ENCODE peak calls at places on chromosomes 3 and 15, in six cellular contexts. M, Q, J, V, Y and S are unnamed samples.

GRCh38 chr3:11662392-11662990 is 18.8 kb upstream of the VGLL4 start:
- DNase-seq in V (peak), J (no peak), Y (peak), M (peak), Q (peak), S (no peak)

GRCh38 chr3:39148116-39149058 is 5.0 kb downstream of the CSRNP1 start:
- DNase-seq in M (no peak), V (no peak), Q (peak), Y (no peak), J (no peak), S (peak)

GRCh38 chr15:80384442-80384841 is 19.7 kb upstream of the ARNT2 start:
- DNase-seq in Q (no peak), V (no peak), M (no peak), J (no peak), Y (no peak), S (no peak)

GRCh38 chr3:35929158-35929557 is 289.8 kb downstream of the ARPP21 start:
- DNase-seq in Y (no peak), M (peak), Q (peak), V (no peak), J (no peak), S (no peak)

GRCh38 chr3:186536883-186537553 is 7.2 kb downstream of the CRYGS start:
- DNase-seq in Y (no peak), V (no peak), Q (peak), J (no peak), M (peak), S (no peak)

GRCh38 chr3:156135921-156136655 is 15.7 kb downstream of the KCNAB1 start:
- DNase-seq in M (no peak), V (peak), J (peak), Y (no peak), Q (no peak), S (peak)

GRCh38 chr3:171732741-171733140 is 77.5 kb downstream of the PLD1 start:
- DNase-seq in Q (no peak), Y (no peak), M (no peak), V (no peak), J (peak), S (no peak)

GRCh38 chr3:167241048-167241845 is 138.8 kb downstream of the ZBBX start:
- DNase-seq in M (no peak), Q (no peak), J (no peak), V (peak), Y (no peak), S (no peak)

GRCh38 chr3:175208316-175208715 is 349.2 kb downstream of the NAALADL2 start:
- DNase-seq in Q (peak), V (no peak), J (peak), Y (no peak), M (no peak), S (no peak)

GRCh38 chr3:62636235-62636826 is 238.9 kb downstream of the CADPS start:
- DNase-seq in Q (no peak), V (no peak), M (no peak), J (no peak), Y (no peak), S (no peak)

DNA sequence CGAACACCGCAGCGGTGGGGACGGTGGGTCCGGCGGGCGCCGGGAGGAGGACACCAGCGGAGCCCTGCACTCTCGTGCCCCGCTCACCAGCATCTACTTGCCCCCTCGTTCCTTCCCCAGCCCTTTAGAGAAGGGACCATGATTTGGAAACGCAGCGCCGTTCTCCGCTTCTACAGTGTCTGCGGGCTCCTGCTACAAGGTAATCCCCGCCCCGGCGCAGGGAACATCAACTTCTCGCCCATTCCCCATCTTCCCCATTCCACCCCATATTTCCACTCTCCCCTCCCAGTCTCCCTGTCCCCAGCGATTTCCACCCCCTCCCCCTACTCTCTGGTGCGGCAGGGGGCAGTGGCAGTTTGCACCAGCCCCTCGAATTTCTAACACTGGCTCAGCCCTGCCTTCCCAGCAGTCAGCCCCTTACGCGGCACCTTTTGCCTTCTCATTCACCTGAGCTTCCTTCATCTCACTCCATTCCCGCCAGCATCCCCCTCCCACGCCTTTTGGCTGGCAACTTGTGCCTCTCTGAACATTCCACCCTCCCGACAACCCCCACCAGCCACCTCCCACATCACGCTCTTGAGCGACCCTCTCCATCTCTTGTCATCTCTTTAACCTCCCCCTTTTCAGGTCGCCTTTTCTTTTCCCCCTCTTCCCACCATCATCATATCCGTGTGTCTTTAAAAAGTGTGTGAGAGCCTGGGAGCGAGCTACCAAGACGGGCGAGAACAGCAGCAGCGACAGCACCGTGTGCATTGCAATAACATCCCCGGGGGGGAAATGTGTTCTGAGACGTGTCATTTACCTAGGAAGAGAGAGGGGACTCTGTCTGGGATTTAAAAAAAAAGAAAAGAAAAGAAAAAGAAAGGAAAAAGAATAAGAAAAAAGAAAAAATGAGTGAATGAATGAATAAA is 936 bp downstream of the CADM2 start:
- DNase-seq in M (no peak), V (peak), Q (no peak), J (peak), Y (no peak), S (no peak)
- TF ChIP-seq EZH2 in M (peak), V (no peak), Q (no peak), J (no peak), Y (no peak), S (no peak)

GRCh38 chr15:32983679-32984078 is 210.8 kb downstream of the FMN1 start:
- DNase-seq in J (no peak), M (no peak), V (no peak), Y (no peak), Q (no peak), S (no peak)

GRCh38 chr15:32982001-32982400 is 212.5 kb downstream of the FMN1 start:
- DNase-seq in V (no peak), M (no peak), Q (no peak), J (no peak), Y (no peak), S (no peak)

GRCh38 chr15:32987067-32987466 is 207.4 kb downstream of the FMN1 start:
- DNase-seq in V (no peak), Y (no peak), J (no peak), Q (no peak), M (no peak), S (no peak)

GRCh38 chr15:32990071-32990470 is 204.4 kb downstream of the FMN1 start:
- DNase-seq in J (no peak), V (no peak), M (no peak), Y (no peak), Q (peak), S (no peak)

DNA sequence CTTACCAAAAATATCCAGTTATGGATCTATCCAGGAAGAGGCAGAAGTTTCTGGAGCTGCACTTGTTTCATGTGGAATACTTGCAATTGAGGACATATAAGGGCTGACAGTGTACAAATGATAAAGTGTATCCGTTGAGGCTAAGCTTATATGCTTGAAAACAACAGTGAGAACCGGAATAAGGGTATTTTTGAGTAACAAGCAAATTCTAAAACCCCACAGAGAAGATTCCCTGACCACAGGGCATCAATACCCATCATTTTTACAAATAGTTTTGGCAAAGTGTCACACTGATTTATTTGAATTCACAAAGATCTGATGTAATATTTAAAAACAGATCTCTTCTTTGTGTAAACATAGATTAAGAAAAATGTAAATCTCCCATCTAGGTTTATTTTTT is 208.4 kb downstream of the FMN1 start:
- DNase-seq in Y (no peak), M (no peak), Q (no peak), J (no peak), V (no peak), S (no peak)
- H3K4me2 ChIP-seq in Y (no peak), M (no peak), Q (no peak), J (no peak), V (no peak), S (no peak)

GRCh38 chr15:89401636-89402252 is 67.1 kb upstream of the POLG start:
- DNase-seq in J (no peak), V (no peak), Q (peak), M (peak), Y (no peak), S (no peak)
- TF ChIP-seq EZH2 in J (peak), V (peak), Q (no peak), M (no peak), Y (no peak), S (no peak)

GRCh38 chr3:8571256-8571655 is 69.6 kb downstream of the LMCD1 start:
- DNase-seq in M (no peak), Q (no peak), Y (no peak), J (no peak), V (no peak), S (no peak)

GRCh38 chr3:8574670-8575322 is 69.8 kb downstream of the SSUH2 start:
- DNase-seq in J (no peak), Y (no peak), Q (no peak), V (no peak), M (no peak), S (no peak)

GRCh38 chr3:8575364-8576104 is 69.1 kb downstream of the SSUH2 start:
- DNase-seq in V (no peak), Y (no peak), Q (peak), M (peak), J (no peak), S (no peak)

GRCh38 chr3:8574040-8574669 is 70.4 kb downstream of the SSUH2 start:
- DNase-seq in Y (no peak), M (no peak), V (no peak), Q (no peak), J (no peak), S (no peak)

GRCh38 chr3:8573342-8573926 is 71.2 kb downstream of the SSUH2 start:
- DNase-seq in V (no peak), Q (no peak), Y (no peak), J (no peak), M (no peak), S (no peak)
- H3K4me2 ChIP-seq in V (no peak), Q (no peak), Y (no peak), J (no peak), M (no peak), S (no peak)

GRCh38 chr3:6860911-6861330 is at the start of gene GRM7:
- DNase-seq in J (peak), Q (peak), V (no peak), M (no peak), Y (no peak), S (no peak)

GRCh38 chr3:6860149-6860548 is 766 bp upstream of the GRM7 start:
- DNase-seq in Y (no peak), M (no peak), V (no peak), Q (peak), J (peak), S (no peak)

GRCh38 chr3:6861989-6862879 is 1.3 kb downstream of the GRM7 start:
- DNase-seq in J (peak), Q (no peak), Y (no peak), V (no peak), M (no peak), S (no peak)

GRCh38 chr3:6861331-6861988 is 545 bp downstream of the GRM7 start:
- DNase-seq in V (no peak), M (no peak), J (peak), Q (peak), Y (no peak), S (no peak)

GRCh38 chr3:6862880-6863195 is 1.9 kb downstream of the GRM7 start:
- DNase-seq in V (no peak), M (no peak), Y (no peak), J (no peak), Q (no peak), S (no peak)
- TF ChIP-seq EZH2 in V (no peak), M (no peak), Y (no peak), J (no peak), Q (no peak), S (no peak)

DNA sequence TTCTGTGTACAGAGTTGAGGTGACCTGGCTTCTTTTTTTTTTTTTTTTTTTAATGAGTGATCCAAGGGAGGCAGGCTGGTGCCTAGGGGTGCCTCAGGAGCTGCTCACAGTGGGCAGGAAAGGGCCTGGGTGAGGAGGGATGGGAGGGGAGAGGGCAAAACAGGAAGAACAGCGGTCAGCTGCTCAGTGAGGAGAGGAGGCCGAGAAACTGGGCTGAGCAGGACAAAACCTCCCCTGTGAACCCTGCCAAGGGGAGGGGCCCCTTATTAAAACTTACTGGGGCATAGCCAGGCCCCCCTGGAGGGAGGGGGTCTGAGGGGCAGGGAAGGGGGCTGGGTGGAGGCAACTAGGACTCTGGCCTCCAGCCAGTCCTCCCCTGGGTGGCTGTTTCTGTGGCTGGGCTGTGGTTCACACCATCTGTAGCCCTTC is 3.5 kb downstream of the PLEKHO2 start:
- DNase-seq in Y (no peak), V (no peak), Q (peak), M (no peak), J (peak), S (no peak)
- H3K4me2 ChIP-seq in Y (peak), V (peak), Q (peak), M (no peak), J (peak), S (peak)

GRCh38 chr3:50194903-50195500 is 3.6 kb downstream of the GNAT1 start:
- DNase-seq in M (peak), Y (peak), J (no peak), V (peak), Q (no peak), S (peak)

GRCh38 chr3:50193286-50193685 is 1.9 kb downstream of the GNAT1 start:
- DNase-seq in J (no peak), Q (no peak), V (no peak), Y (no peak), M (no peak), S (no peak)

GRCh38 chr3:50193746-50194127 is 2.3 kb downstream of the GNAT1 start:
- DNase-seq in Y (no peak), Q (no peak), J (no peak), M (no peak), V (no peak), S (no peak)

GRCh38 chr3:50195501-50196252 is 4.3 kb downstream of the GNAT1 start:
- DNase-seq in J (no peak), Q (no peak), V (no peak), M (peak), Y (peak), S (no peak)

GRCh38 chr3:50194128-50194902 is 2.9 kb downstream of the GNAT1 start:
- DNase-seq in Q (peak), Y (peak), V (peak), J (peak), M (peak), S (peak)
- TF ChIP-seq EZH2 in Q (peak), Y (no peak), V (no peak), J (peak), M (no peak), S (no peak)